ENCODE peak calls at places on chromosomes 3 and 15, in six cellular contexts. G is WTC11; X is B cell; R is GM23338; U is stimulated activated CD8-positive, alpha-beta memory T cell treated with anti-CD3 and anti-CD28 coated beads, Interleukin-7, amount 100 ng/mL, for 1 hour; K is stimulated activated naive CD8-positive, alpha-beta T cell treated with anti-CD3 and anti-CD28 coated beads, Interleukin-15, Interleukin-2, amounts not matched to agents 100 U/mL and 50 U/mL, for 24 hours. A is an unnamed sample.

GRCh38 chr3:65914740-65915366 is 123.9 kb downstream of the MAGI1 start:
- DNase-seq in G (no peak), X (no peak), R (peak), U (no peak), K (no peak), A (no peak)

GRCh38 chr3:53753518-53754183 is 92.6 kb downstream of the CHDH start:
- DNase-seq in G (no peak), X (no peak), R (no peak), U (no peak), K (peak), A (no peak)

GRCh38 chr15:72532991-72533601 is 59.0 kb downstream of the ARIH1 start:
- DNase-seq in G (peak), X (peak), R (peak), U (no peak), K (peak), A (no peak)

GRCh38 chr15:35697549-35698299 is 151.8 kb upstream of the DPH6 start:
- DNase-seq in G (no peak), X (no peak), R (peak), U (no peak), K (no peak), A (no peak)

GRCh38 chr3:64664397-64664796 is 23.4 kb downstream of the ADAMTS9 start:
- DNase-seq in G (no peak), X (no peak), R (no peak), U (no peak), K (no peak), A (no peak)

GRCh38 chr3:180804871-180805430 is 107.5 kb upstream of the FXR1 start:
- DNase-seq in G (peak), X (no peak), R (peak), U (no peak), K (no peak), A (no peak)

GRCh38 chr3:58036287-58037032 is 28.2 kb downstream of the FLNB start:
- DNase-seq in G (no peak), X (no peak), R (peak), U (no peak), K (no peak), A (no peak)

GRCh38 chr3:153394017-153394416 is 232.0 kb downstream of the RAP2B start:
- DNase-seq in G (no peak), X (no peak), R (no peak), U (no peak), K (no peak), A (no peak)

GRCh38 chr15:40929730-40930429 is 740 bp downstream of the DLL4 start:
- DNase-seq in G (peak), X (peak), R (peak), U (no peak), K (no peak), A (no peak)

GRCh38 chr3:134721214-134721613 is 70.4 kb upstream of the KY start:
- DNase-seq in G (no peak), X (no peak), R (no peak), U (no peak), K (no peak), A (no peak)

GRCh38 chr15:49236869-49237268 is 66.8 kb downstream of the GALK2 start:
- DNase-seq in G (no peak), X (no peak), R (no peak), U (no peak), K (no peak), A (no peak)

GRCh38 chr15:85692873-85693272 is 101.9 kb downstream of the KLHL25 start:
- DNase-seq in G (no peak), X (no peak), R (no peak), U (no peak), K (peak), A (no peak)

GRCh38 chr3:143421556-143421955 is 302.0 kb downstream of the CHST2 start:
- DNase-seq in G (no peak), X (no peak), R (no peak), U (no peak), K (no peak), A (no peak)

GRCh38 chr15:66593219-66593780 is 27.5 kb upstream of the LCTL start:
- DNase-seq in G (no peak), X (no peak), R (no peak), U (no peak), K (no peak), A (no peak)

GRCh38 chr3:53156368-53156834 is 4.6 kb upstream of the PRKCD start:
- DNase-seq in G (peak), X (no peak), R (peak), U (no peak), K (no peak), A (no peak)

GRCh38 chr3:157499342-157499963 is 3.8 kb downstream of the VEPH1 start:
- DNase-seq in G (peak), X (no peak), R (peak), U (no peak), K (peak), A (no peak)

GRCh38 chr3:186888569-186888968 is 41.8 kb upstream of the ST6GAL1 start:
- DNase-seq in G (no peak), X (no peak), R (peak), U (no peak), K (no peak), A (no peak)

GRCh38 chr15:96341465-96342142 is 11.1 kb downstream of the NR2F2 start:
- DNase-seq in G (peak), X (no peak), R (peak), U (no peak), K (no peak), A (no peak)

GRCh38 chr3:128006471-128007424 is 45.5 kb upstream of the SEC61A1 start:
- DNase-seq in G (peak), X (no peak), R (peak), U (no peak), K (no peak), A (no peak)

GRCh38 chr15:35622641-35623340 is 76.8 kb upstream of the DPH6 start:
- DNase-seq in G (no peak), X (no peak), R (no peak), U (no peak), K (no peak), A (no peak)

GRCh38 chr3:55458398-55458797 is 28.7 kb downstream of the WNT5A start:
- DNase-seq in G (no peak), X (no peak), R (no peak), U (no peak), K (no peak), A (no peak)

GRCh38 chr3:126350502-126351085 is 6.6 kb downstream of the KLF15 start:
- DNase-seq in G (peak), X (no peak), R (no peak), U (no peak), K (no peak), A (no peak)

GRCh38 chr3:188558343-188559068 is 404.5 kb downstream of the LPP start:
- DNase-seq in G (no peak), X (no peak), R (no peak), U (no peak), K (no peak), A (no peak)

GRCh38 chr15:86830304-86830703 is 750.6 kb downstream of the AGBL1 start:
- DNase-seq in G (no peak), X (no peak), R (no peak), U (no peak), K (no peak), A (no peak)

GRCh38 chr3:123805504-123805903 is 78.6 kb downstream of the MYLK start:
- DNase-seq in G (no peak), X (no peak), R (no peak), U (no peak), K (no peak), A (no peak)

GRCh38 chr15:74431645-74432044 is 2.1 kb downstream of the SEMA7A start:
- DNase-seq in G (no peak), X (peak), R (no peak), U (no peak), K (peak), A (no peak)

GRCh38 chr3:81531256-81531655 is 230.2 kb downstream of the GBE1 start:
- DNase-seq in G (no peak), X (no peak), R (no peak), U (no peak), K (no peak), A (no peak)

GRCh38 chr3:190346541-190346940 is 24.3 kb upstream of the CLDN1 start:
- DNase-seq in G (no peak), X (no peak), R (no peak), U (no peak), K (no peak), A (no peak)

GRCh38 chr3:193812791-193813505 is 219.9 kb downstream of the OPA1 start:
- DNase-seq in G (peak), X (no peak), R (peak), U (no peak), K (no peak), A (no peak)

GRCh38 chr3:155619118-155619915 is 125.6 kb downstream of the PLCH1 start:
- DNase-seq in G (peak), X (no peak), R (peak), U (no peak), K (no peak), A (no peak)

GRCh38 chr3:135503429-135504083 is 462.0 kb upstream of the PPP2R3A start:
- DNase-seq in G (peak), X (peak), R (peak), U (no peak), K (peak), A (peak)

GRCh38 chr3:76324101-76324500 is 538.8 kb upstream of the ZNF717 start:
- DNase-seq in G (no peak), X (no peak), R (no peak), U (no peak), K (no peak), A (no peak)

GRCh38 chr15:89364341-89364740 is 29.7 kb upstream of the POLG start:
- DNase-seq in G (no peak), X (no peak), R (no peak), U (no peak), K (no peak), A (no peak)

GRCh38 chr3:4323246-4324027 is 20.3 kb downstream of the SETMAR start:
- DNase-seq in G (no peak), X (no peak), R (no peak), U (no peak), K (no peak), A (no peak)

GRCh38 chr3:107412376-107412775 is 35.1 kb downstream of the CCDC54 start:
- DNase-seq in G (no peak), X (no peak), R (no peak), U (no peak), K (no peak), A (no peak)

GRCh38 chr3:58249358-58250092 is 11.9 kb downstream of the ABHD6 start:
- DNase-seq in G (no peak), X (peak), R (peak), U (no peak), K (no peak), A (no peak)